ENCODE peak calls at places on chromosomes 11 and 22, in ten cellular contexts. Y is AG09319, W is heart right ventricle, T is AG10803, Z is H9, F is foreskin fibroblast, A is tibial nerve, G is IMR-90, P is HFFc6, D is MCF 10A. Q is an unnamed sample.

GRCh38 chr11:35036642-35037041 is 102.3 kb upstream of the CD44 start:
- DNase-seq in Y (no peak), W (no peak), T (no peak), Z (no peak), F (no peak), A (no peak), G (no peak), P (no peak), D (no peak), Q (no peak)

GRCh38 chr11:121422675-121423074 is 29.4 kb upstream of the SORL1 start:
- DNase-seq in Y (no peak), W (no peak), T (no peak), Z (no peak), F (no peak), A (no peak), G (no peak), P (no peak), D (no peak), Q (peak; percentile 78)

GRCh38 chr11:130719516-130719915 is 196.8 kb downstream of the SNX19 start:
- DNase-seq in Y (no peak), W (no peak), T (peak; percentile 75), Z (no peak), F (peak; percentile 74), A (no peak), G (peak; percentile 71), P (peak; percentile 46), D (no peak), Q (no peak)

GRCh38 chr11:64186205-64187165 is 514 bp downstream of the STIP1 start:
- DNase-seq in Y (no peak), W (no peak), T (no peak), Z (no peak), F (no peak), A (no peak), G (peak; percentile 2), P (no peak), D (peak; percentile 31), Q (no peak)

GRCh38 chr11:5288912-5289525 is 12.7 kb downstream of the OR51B4 start:
- DNase-seq in Y (no peak), W (no peak), T (peak; percentile 12), Z (no peak), F (peak; percentile 36), A (no peak), G (peak; percentile 44), P (no peak), D (no peak), Q (no peak)

GRCh38 chr11:26951849-26952515 is 41.9 kb upstream of the FIBIN start:
- DNase-seq in Y (no peak), W (no peak), T (peak; percentile 77), Z (no peak), F (peak; percentile 40), A (no peak), G (no peak), P (no peak), D (no peak), Q (no peak)

GRCh38 chr22:38177926-38178604 is 3.6 kb downstream of the PLA2G6 start:
- DNase-seq in Y (peak; percentile 78), W (no peak), T (peak; percentile 93), Z (no peak), F (peak; percentile 90), A (peak; percentile 64), G (peak; percentile 89), P (peak; percentile 90), D (peak; percentile 85), Q (peak; percentile 26)

GRCh38 chr22:39473856-39474255 is 17.0 kb downstream of the MGAT3 start:
- DNase-seq in Y (no peak), W (no peak), T (no peak), Z (no peak), F (no peak), A (no peak), G (no peak), P (no peak), D (no peak), Q (no peak)

GRCh38 chr11:95792700-95793099 is 2.4 kb downstream of the CEP57 start:
- DNase-seq in Y (no peak), W (no peak), T (no peak), Z (no peak), F (no peak), A (no peak), G (no peak), P (no peak), D (no peak), Q (no peak)

GRCh38 chr22:37569921-37570660 is 9.8 kb downstream of the LGALS2 start:
- DNase-seq in Y (no peak), W (peak; percentile 37), T (no peak), Z (peak; percentile 30), F (peak; percentile 35), A (no peak), G (no peak), P (no peak), D (no peak), Q (no peak)

DNA sequence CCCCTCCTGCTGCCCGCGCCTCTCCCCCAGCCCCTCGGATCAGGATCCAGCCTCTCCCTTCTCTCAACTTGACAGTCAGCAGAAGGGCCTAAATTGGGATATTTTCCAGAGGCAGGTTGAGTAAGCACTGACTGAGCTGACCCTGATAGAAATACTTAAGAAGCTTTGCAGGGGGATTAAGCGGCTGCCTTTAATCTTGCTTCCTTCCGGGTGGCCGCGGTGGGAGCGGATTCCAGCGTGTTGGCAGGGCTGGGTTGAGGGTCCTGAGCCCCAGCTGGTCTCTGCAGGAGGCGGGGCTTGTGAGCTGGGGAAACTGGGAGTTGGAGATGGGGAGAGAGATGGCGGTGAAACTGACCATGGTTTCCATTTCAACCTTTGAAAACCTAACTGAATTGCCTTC is 445.2 kb downstream of the NTM start:
- DNase-seq in Y (no peak), W (no peak), T (no peak), Z (no peak), F (no peak), A (no peak), G (no peak), P (no peak), D (no peak), Q (no peak)
- TF ChIP-seq CTCF in Y (no peak), W (no peak), T (no peak), Z (no peak), F (no peak), A (no peak), G (no peak), P (no peak), D (no peak), Q (no peak)

GRCh38 chr11:76835030-76835429 is 25.7 kb upstream of the ACER3 start:
- DNase-seq in Y (no peak), W (no peak), T (no peak), Z (no peak), F (no peak), A (no peak), G (no peak), P (no peak), D (no peak), Q (no peak)

GRCh38 chr11:76837696-76838421 is 22.9 kb upstream of the ACER3 start:
- DNase-seq in Y (no peak), W (no peak), T (no peak), Z (no peak), F (no peak), A (no peak), G (no peak), P (no peak), D (no peak), Q (no peak)

GRCh38 chr11:76835928-76836612 is 24.6 kb upstream of the ACER3 start:
- DNase-seq in Y (peak; percentile 93), W (no peak), T (peak; percentile 95), Z (no peak), F (peak; percentile 93), A (peak; percentile 36), G (peak; percentile 68), P (peak; percentile 55), D (peak; percentile 94), Q (no peak)

GRCh38 chr11:76838422-76839068 is 22.2 kb upstream of the ACER3 start:
- DNase-seq in Y (no peak), W (peak; percentile 24), T (no peak), Z (peak; percentile 86), F (peak; percentile 48), A (no peak), G (no peak), P (no peak), D (peak; percentile 39), Q (no peak)

DNA sequence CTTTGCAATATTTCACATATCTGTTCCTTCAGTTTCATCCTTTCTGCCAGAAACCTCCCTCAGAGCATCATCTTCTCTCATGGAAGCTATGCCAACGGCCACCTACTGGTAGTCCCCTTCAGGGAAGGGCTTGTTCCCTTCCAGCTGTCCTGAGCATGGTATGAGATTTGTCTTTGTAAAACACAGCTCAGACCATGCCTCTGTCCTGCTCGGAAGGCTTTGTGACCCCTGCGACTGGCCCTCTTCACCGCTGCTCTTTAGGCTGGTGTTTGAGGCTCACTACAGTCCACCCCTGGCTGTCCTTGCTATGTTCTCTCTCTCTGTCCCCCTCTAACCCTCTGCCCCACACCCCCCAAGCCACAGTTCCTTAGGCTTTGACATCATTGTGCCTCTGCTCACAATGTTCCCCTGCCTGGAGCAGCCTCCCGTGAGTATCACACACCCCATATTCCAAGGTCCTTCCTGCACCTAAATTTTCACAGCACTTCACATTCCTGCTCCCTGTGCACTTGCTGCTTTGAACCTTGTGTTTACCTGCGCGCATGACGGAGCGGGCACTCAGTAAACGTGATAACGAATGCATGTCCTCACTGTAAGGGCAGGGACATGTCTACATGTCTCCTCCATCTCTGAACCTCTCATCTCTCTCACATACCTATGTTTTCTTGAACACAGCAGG is 24.0 kb upstream of the ACER3 start:
- DNase-seq in Y (no peak), W (no peak), T (no peak), Z (no peak), F (no peak), A (no peak), G (no peak), P (no peak), D (no peak), Q (no peak)
- TF ChIP-seq CTCF in Y (peak; percentile 51), W (no peak), T (peak; percentile 59), Z (no peak), F (peak; percentile 10), A (no peak), G (peak; percentile 14), P (peak; percentile 32), D (no peak), Q (no peak)

DNA sequence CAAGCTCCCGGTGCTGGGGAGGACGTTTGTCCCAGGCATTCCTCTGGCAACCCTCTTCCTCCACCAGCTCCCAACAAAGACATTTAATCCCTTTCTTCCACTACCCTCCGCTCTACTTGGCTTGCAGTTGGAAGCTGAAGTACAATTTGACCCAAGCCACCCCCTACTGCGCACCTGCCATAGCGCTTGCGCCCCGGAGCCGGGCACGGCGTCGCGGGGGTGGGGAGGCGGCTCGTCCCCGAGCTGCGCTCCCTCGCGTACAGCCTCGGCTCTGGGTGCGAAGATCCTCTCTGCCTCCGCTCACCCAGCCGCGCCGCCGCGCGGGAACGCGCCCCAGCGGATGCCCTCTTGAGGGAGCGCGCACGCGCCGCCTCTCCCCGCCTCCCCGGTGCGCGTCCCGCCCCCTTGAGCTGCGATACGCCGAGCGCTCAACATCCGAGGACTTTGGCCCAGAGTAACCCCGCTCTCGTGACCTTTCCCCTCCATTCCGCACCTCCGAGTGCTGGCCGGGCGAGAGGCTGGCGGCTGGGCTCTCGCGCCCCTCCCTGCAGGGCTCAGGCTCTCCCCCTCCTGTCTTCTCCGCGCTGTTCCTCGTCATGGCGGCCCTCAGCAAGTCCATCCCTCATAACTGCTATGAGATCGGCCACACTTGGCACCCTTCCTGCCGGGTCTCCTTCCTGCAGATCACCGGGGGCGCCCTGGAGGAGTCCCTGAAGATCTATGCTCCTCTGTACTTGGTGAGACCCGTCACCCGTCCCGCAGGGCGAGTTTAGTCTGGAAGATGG is at the start of gene TMEM135:
- DNase-seq in Y (peak; percentile 58), W (peak; percentile 96), T (peak; percentile 81), Z (peak; percentile 98), F (peak; percentile 98), A (peak; percentile 87), G (peak; percentile 83), P (peak; percentile 79), D (peak; percentile 95), Q (peak; percentile 87)
- TF ChIP-seq CTCF in Y (peak; percentile 16), W (no peak), T (peak; percentile 4), Z (no peak), F (peak; percentile 18), A (no peak), G (no peak), P (peak; percentile 19), D (no peak), Q (no peak)

GRCh38 chr11:45097721-45098493 is 48.5 kb upstream of the PRDM11 start:
- DNase-seq in Y (no peak), W (peak; percentile 61), T (peak; percentile 56), Z (peak; percentile 84), F (peak; percentile 54), A (peak; percentile 73), G (peak; percentile 56), P (peak; percentile 25), D (peak; percentile 80), Q (no peak)
- TF ChIP-seq CTCF in Y (no peak), W (no peak), T (no peak), Z (no peak), F (no peak), A (no peak), G (no peak), P (no peak), D (no peak), Q (no peak)